ENCODE peak calls at places on chromosome 15, in four cellular contexts. A is heart left ventricle; L is H9; M is CD4-positive, alpha-beta T cell. P is an unnamed sample.

GRCh38 chr15:85910796-85911195 is 116.1 kb upstream of the KLHL25 start:
- DNase-seq in A (no peak), M (no peak), L (no peak), P (no peak)

GRCh38 chr15:62119224-62119925 is 45.7 kb downstream of the C2CD4B start:
- DNase-seq in L (no peak), A (no peak), M (peak; percentile 4), P (peak; percentile 9)

GRCh38 chr15:34366271-34367043 is 539 bp downstream of the LPCAT4 start:
- DNase-seq in A (peak; percentile 69), M (peak; percentile 20), L (peak; percentile 92), P (peak; percentile 28)

GRCh38 chr15:40094156-40094555 is 14.5 kb downstream of the BMF start:
- DNase-seq in A (no peak), L (no peak), M (no peak), P (no peak)

GRCh38 chr15:62624541-62625399 is 417.8 kb upstream of the TPM1 start:
- DNase-seq in M (no peak), A (no peak), L (no peak), P (no peak)

GRCh38 chr15:27328616-27329015 is 357.6 kb downstream of the GABRG3 start:
- DNase-seq in M (no peak), A (no peak), L (no peak), P (no peak)

GRCh38 chr15:97196066-97197027 is 764.2 kb upstream of the ARRDC4 start:
- DNase-seq in A (no peak), M (no peak), L (no peak), P (no peak)

GRCh38 chr15:75849167-75849566 is 5.9 kb downstream of the UBE2Q2 start:
- DNase-seq in M (no peak), L (no peak), A (no peak), P (no peak)

GRCh38 chr15:98767692-98768091 is 119.4 kb downstream of the IGF1R start:
- DNase-seq in M (no peak), L (no peak), A (no peak), P (no peak)

GRCh38 chr15:99305761-99306505 is 54.7 kb downstream of the LRRC28 start:
- DNase-seq in A (peak; percentile 55), M (no peak), L (no peak), P (no peak)

GRCh38 chr15:93244691-93245615 is 155.9 kb upstream of the RGMA start:
- DNase-seq in A (no peak), M (no peak), L (no peak), P (no peak)

GRCh38 chr15:93241696-93242585 is 152.9 kb upstream of the RGMA start:
- DNase-seq in M (no peak), L (peak; percentile 90), A (no peak), P (no peak)

GRCh38 chr15:93245616-93246122 is 156.7 kb upstream of the RGMA start:
- DNase-seq in L (no peak), A (no peak), M (no peak), P (no peak)

GRCh38 chr15:93246266-93247242 is 157.5 kb upstream of the RGMA start:
- DNase-seq in A (no peak), M (no peak), L (no peak), P (no peak)

DNA sequence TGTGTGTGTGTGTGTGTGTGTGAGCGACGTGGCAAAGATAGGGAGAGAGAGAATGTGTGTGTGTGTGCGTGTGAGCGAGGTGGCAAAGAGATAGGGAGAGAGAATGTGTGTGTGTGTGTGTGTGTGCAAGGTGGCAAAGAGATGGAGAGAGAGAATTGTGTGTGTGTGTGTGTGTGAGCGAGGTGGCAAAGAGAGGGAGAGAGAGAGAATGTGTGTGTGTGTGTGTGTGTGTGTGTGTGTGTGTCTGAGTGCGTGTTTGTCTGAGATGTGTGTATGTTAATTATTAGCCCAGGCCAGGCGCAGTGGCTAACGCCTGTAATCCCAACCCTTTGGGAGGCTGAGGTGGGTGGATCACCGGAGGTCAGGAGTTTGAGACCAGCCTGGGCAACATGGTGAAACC is 154.6 kb upstream of the RGMA start:
- DNase-seq in L (no peak), A (no peak), M (no peak), P (no peak)
- H3K27me3 ChIP-seq in L (no peaks in the 10 kb centered on the region), A (no peaks in the 10 kb centered on the region), M (no peaks in the 10 kb centered on the region), P (peaks cover 5% of the 10 kb centered on the region)

GRCh38 chr15:100878130-100878529 is 1.5 kb upstream of the ALDH1A3 start:
- DNase-seq in L (no peak), A (no peak), M (no peak), P (no peak)
- H3K27me3 ChIP-seq in L (peaks cover 26% of the 10 kb centered on the region), A (peaks cover 9% of the 10 kb centered on the region), M (peaks cover 51% of the 10 kb centered on the region), P (peaks cover 5% of the 10 kb centered on the region)

DNA sequence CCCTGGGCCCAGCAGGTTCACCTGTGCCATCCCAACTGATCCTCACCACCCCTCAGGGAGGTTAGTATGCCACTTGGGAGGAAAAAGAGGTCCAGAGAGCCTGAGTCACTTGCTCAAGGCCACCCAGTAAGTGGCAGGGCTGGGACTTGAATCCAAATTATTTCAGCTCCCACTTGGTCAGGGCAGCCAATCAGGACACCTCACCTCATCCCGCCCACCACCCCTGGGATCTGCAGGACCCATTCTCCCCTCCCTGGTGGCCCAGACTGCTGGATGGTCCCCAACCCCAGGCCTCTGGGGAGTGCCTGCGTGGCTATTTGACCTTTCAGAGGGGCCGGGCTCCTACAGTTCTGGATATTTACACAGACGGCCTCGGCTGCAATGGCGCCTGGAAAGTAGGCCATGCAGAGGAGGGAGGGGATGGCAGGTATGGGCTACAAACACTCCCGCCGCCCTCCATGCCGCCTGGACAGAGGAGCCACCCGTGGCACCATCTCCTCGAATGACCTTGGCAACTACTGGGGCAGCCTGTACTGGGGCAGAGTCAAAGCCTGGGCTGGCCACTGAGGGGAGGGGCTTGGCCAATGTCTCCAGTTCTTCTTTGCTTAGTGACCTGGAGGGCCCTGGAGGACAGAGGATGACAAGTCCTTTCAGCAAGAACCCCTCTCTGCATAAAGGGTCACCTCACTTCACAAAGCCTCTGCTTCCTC is 153.6 kb upstream of the LINGO1 start:
- DNase-seq in M (no peak), A (no peak), L (no peak), P (no peak)
- H3K27me3 ChIP-seq in M (no peaks in the 10 kb centered on the region), A (no peaks in the 10 kb centered on the region), L (no peaks in the 10 kb centered on the region), P (no peaks in the 10 kb centered on the region)

GRCh38 chr15:78789615-78790014 is 21.6 kb downstream of the ADAMTS7 start:
- DNase-seq in L (no peak), M (no peak), A (no peak), P (no peak)
- H3K27me3 ChIP-seq in L (no peaks in the 10 kb centered on the region), M (no peaks in the 10 kb centered on the region), A (no peaks in the 10 kb centered on the region), P (no peaks in the 10 kb centered on the region)

GRCh38 chr15:67824900-67825879 is at the start of gene SKOR1:
- DNase-seq in M (no peak), L (peak; percentile 80), A (no peak), P (no peak)
- H3K27me3 ChIP-seq in M (peaks cover 85% of the 10 kb centered on the region), L (peaks cover 93% of the 10 kb centered on the region), A (peaks cover 100% of the 10 kb centered on the region), P (peaks cover 49% of the 10 kb centered on the region)

GRCh38 chr15:66115568-66116206 is 137.9 kb downstream of the MEGF11 start:
- DNase-seq in A (no peak), M (peak; percentile 7), L (peak; percentile 46), P (peak; percentile 48)

GRCh38 chr15:66112388-66112787 is 141.2 kb downstream of the MEGF11 start:
- DNase-seq in L (no peak), M (no peak), A (no peak), P (no peak)

GRCh38 chr15:66120422-66120821 is 133.1 kb downstream of the MEGF11 start:
- DNase-seq in L (no peak), A (no peak), M (no peak), P (no peak)

GRCh38 chr15:66114863-66115425 is 138.6 kb downstream of the MEGF11 start:
- DNase-seq in L (no peak), A (no peak), M (no peak), P (no peak)

GRCh38 chr15:66117841-66118240 is 135.7 kb downstream of the MEGF11 start:
- DNase-seq in A (no peak), M (no peak), L (no peak), P (no peak)
- H3K27me3 ChIP-seq in A (no peaks in the 10 kb centered on the region), M (no peaks in the 10 kb centered on the region), L (no peaks in the 10 kb centered on the region), P (peaks cover 5% of the 10 kb centered on the region)

GRCh38 chr15:92244703-92245102 is 149.0 kb upstream of the ST8SIA2 start:
- DNase-seq in L (no peak), A (no peak), M (no peak), P (no peak)
- H3K27me3 ChIP-seq in L (no peaks in the 10 kb centered on the region), A (no peaks in the 10 kb centered on the region), M (no peaks in the 10 kb centered on the region), P (no peaks in the 10 kb centered on the region)

P was measured in CD8-positive, alpha-beta memory T cell.